ENCODE peak calls at places on chromosomes 1 and 21, in seven cellular contexts. One of them, this sample, is unnamed.
A peak's percentile ranks its signal among the peaks of the same experiment; 100 is the strongest.

GRCh38 chr21:28587748-28588147 is 404.9 kb downstream of the LTN1 start:
- DNase-seq in left ventricle myocardium inferior: no peak
- DNase-seq in lower leg skin: no peak
- DNase-seq in stomach: no peak
- DNase-seq in fibroblast of lung: no peak
- DNase-seq in AG09309: peak; percentile 74
- DNase-seq in breast epithelium: no peak
- DNase-seq in this sample: no peak

GRCh38 chr1:71641903-71642302 is 561.1 kb upstream of the ZRANB2 start:
- DNase-seq in left ventricle myocardium inferior: no peak
- DNase-seq in lower leg skin: no peak
- DNase-seq in stomach: no peak
- DNase-seq in fibroblast of lung: no peak
- DNase-seq in AG09309: no peak
- DNase-seq in breast epithelium: no peak
- DNase-seq in this sample: no peak

GRCh38 chr1:179121159-179121938 is 39.5 kb downstream of the TOR3A start:
- DNase-seq in left ventricle myocardium inferior: no peak
- DNase-seq in lower leg skin: no peak
- DNase-seq in stomach: no peak
- DNase-seq in fibroblast of lung: peak; percentile 52
- DNase-seq in AG09309: peak; percentile 46
- DNase-seq in breast epithelium: no peak
- DNase-seq in this sample: peak; percentile 43

GRCh38 chr1:203996126-203996525 is 76.8 kb upstream of the SOX13 start:
- DNase-seq in left ventricle myocardium inferior: no peak
- DNase-seq in lower leg skin: no peak
- DNase-seq in stomach: no peak
- DNase-seq in fibroblast of lung: no peak
- DNase-seq in AG09309: no peak
- DNase-seq in breast epithelium: no peak
- DNase-seq in this sample: no peak

GRCh38 chr1:150974580-150975478 is at the start of gene CERS2:
- DNase-seq in left ventricle myocardium inferior: peak; percentile 86
- DNase-seq in lower leg skin: peak; percentile 96
- DNase-seq in stomach: peak; percentile 87
- DNase-seq in fibroblast of lung: peak; percentile 76
- DNase-seq in AG09309: peak; percentile 7
- DNase-seq in breast epithelium: peak; percentile 84
- DNase-seq in this sample: peak; percentile 80

GRCh38 chr1:47644216-47644581 is 206.4 kb downstream of the FOXD2 start:
- DNase-seq in left ventricle myocardium inferior: no peak
- DNase-seq in lower leg skin: no peak
- DNase-seq in stomach: no peak
- DNase-seq in fibroblast of lung: no peak
- DNase-seq in AG09309: no peak
- DNase-seq in breast epithelium: no peak
- DNase-seq in this sample: no peak

GRCh38 chr1:163006051-163006834 is 62.9 kb upstream of the RGS4 start:
- DNase-seq in left ventricle myocardium inferior: no peak
- DNase-seq in lower leg skin: no peak
- DNase-seq in stomach: no peak
- DNase-seq in fibroblast of lung: no peak
- DNase-seq in AG09309: no peak
- DNase-seq in breast epithelium: no peak
- DNase-seq in this sample: no peak

GRCh38 chr1:43951021-43951985 is 4.6 kb downstream of the IPO13 start:
- DNase-seq in left ventricle myocardium inferior: no peak
- DNase-seq in lower leg skin: no peak
- DNase-seq in stomach: no peak
- DNase-seq in fibroblast of lung: no peak
- DNase-seq in AG09309: no peak
- DNase-seq in breast epithelium: no peak
- DNase-seq in this sample: peak; percentile 33

GRCh38 chr1:24875976-24876609 is 54.0 kb downstream of the RUNX3 start:
- DNase-seq in left ventricle myocardium inferior: no peak
- DNase-seq in lower leg skin: peak; percentile 53
- DNase-seq in stomach: no peak
- DNase-seq in fibroblast of lung: no peak
- DNase-seq in AG09309: no peak
- DNase-seq in breast epithelium: no peak
- DNase-seq in this sample: no peak

GRCh38 chr1:183580281-183580682 is 10.0 kb downstream of the NCF2 start:
- DNase-seq in left ventricle myocardium inferior: no peak
- DNase-seq in lower leg skin: peak; percentile 81
- DNase-seq in stomach: no peak
- DNase-seq in fibroblast of lung: no peak
- DNase-seq in AG09309: no peak
- DNase-seq in breast epithelium: no peak
- DNase-seq in this sample: peak; percentile 43

GRCh38 chr1:14377386-14377785 is 221.1 kb upstream of the KAZN start:
- DNase-seq in left ventricle myocardium inferior: no peak
- DNase-seq in lower leg skin: no peak
- DNase-seq in stomach: no peak
- DNase-seq in fibroblast of lung: peak; percentile 68
- DNase-seq in AG09309: peak; percentile 24
- DNase-seq in breast epithelium: no peak
- DNase-seq in this sample: no peak

GRCh38 chr1:23224721-23225648 is 7.7 kb upstream of the HTR1D start:
- DNase-seq in left ventricle myocardium inferior: peak; percentile 26
- DNase-seq in lower leg skin: no peak
- DNase-seq in stomach: no peak
- DNase-seq in fibroblast of lung: peak; percentile 64
- DNase-seq in AG09309: peak; percentile 7
- DNase-seq in breast epithelium: peak; percentile 60
- DNase-seq in this sample: peak; percentile 64

GRCh38 chr21:29149771-29150425 is 19.5 kb downstream of the MAP3K7CL start:
- DNase-seq in left ventricle myocardium inferior: no peak
- DNase-seq in lower leg skin: no peak
- DNase-seq in stomach: no peak
- DNase-seq in fibroblast of lung: peak; percentile 78
- DNase-seq in AG09309: no peak
- DNase-seq in breast epithelium: no peak
- DNase-seq in this sample: peak; percentile 35

DNA sequence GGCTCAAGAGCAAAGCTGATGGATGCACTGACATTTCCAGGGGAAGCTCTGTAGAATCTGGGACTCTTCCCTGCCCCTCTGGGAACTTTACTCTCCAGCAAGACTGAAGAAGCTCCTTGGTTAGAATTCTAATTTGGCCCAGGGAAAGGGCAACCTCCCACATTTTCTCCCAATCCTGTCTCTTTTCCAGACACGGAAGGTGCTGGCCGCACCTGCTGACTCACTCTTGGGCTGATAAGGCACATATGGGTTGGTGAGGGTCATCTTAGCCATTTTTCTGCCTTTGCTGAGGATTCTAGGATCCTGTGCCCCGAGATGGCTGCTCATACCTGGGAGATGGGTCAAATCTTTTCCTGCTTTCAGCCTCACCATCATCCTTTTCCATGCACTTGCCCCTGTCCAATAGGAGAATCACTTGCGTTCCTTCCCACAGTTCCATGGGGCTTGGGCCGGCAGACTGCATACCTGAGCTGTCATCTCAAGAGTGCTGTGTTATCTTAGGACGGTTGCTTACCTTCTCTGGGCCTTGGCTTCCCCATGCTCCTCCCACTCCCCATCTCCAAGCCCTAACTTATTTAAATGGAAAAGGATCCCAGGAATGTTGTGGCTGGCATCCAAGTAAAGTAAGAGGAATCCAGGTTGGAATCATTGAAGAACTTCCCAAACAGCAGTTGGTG is 1.3 kb downstream of the TINAGL1 start:
- DNase-seq in left ventricle myocardium inferior: no peak
- DNase-seq in lower leg skin: no peak
- DNase-seq in stomach: no peak
- DNase-seq in fibroblast of lung: peak; percentile 79
- DNase-seq in AG09309: no peak
- DNase-seq in breast epithelium: no peak
- DNase-seq in this sample: peak; percentile 76
- H3K4me3 ChIP-seq in left ventricle myocardium inferior: peak overlapping the region; percentile 78
- H3K4me3 ChIP-seq in lower leg skin: peak overlapping the region; percentile 20
- H3K4me3 ChIP-seq in stomach: peak overlapping the region; percentile 64
- H3K4me3 ChIP-seq in fibroblast of lung: no peak overlapping the region
- H3K4me3 ChIP-seq in AG09309: no peak overlapping the region
- H3K4me3 ChIP-seq in breast epithelium: peak overlapping the region; percentile 52
- H3K4me3 ChIP-seq in this sample: peak overlapping the region; percentile 74

DNA sequence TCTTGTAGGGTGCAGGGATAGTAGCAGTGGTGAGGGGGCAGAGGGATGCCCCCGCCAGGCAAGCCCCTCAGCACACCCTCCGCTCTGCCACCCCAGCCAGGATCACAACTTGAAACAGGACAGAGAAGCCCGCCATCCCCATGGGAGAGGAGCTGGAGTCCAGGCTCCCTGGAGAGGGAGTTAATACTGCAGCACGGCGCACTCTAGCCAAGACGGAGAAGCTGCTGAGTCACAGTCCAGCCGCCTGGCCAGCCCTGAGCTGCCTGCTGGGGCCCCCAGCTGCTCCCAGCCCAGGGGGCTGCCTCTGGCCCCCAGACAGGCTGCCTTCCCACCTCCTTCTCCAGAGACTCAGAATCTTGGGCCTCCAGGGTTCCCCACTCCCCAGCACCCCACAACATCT is 87.2 kb downstream of the SYT2 start:
- DNase-seq in left ventricle myocardium inferior: peak; percentile 49
- DNase-seq in lower leg skin: no peak
- DNase-seq in stomach: no peak
- DNase-seq in fibroblast of lung: peak; percentile 66
- DNase-seq in AG09309: no peak
- DNase-seq in breast epithelium: no peak
- DNase-seq in this sample: no peak
- H3K4me3 ChIP-seq in left ventricle myocardium inferior: no peak overlapping the region
- H3K4me3 ChIP-seq in lower leg skin: no peak overlapping the region
- H3K4me3 ChIP-seq in stomach: no peak overlapping the region
- H3K4me3 ChIP-seq in fibroblast of lung: no peak overlapping the region
- H3K4me3 ChIP-seq in AG09309: no peak overlapping the region
- H3K4me3 ChIP-seq in breast epithelium: no peak overlapping the region
- H3K4me3 ChIP-seq in this sample: no peak overlapping the region

DNA sequence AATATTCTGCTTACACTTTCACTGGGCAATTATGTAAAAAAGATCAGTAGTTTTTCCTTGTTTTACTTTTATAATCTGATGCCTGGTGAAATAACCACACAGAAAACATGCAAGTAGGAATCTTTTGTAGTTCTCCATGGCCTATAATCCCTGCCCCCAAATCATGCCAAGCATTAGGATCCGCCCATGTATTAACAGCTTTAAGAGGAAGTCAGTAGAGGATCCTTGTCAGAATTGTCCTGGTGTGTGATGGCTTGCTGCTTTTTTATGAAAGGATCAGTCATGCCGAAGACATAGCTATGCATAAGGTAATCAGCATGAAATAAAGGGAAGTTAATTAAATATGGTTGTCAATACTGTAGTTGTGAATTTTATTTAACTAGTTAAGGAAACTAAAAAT is 20.0 kb downstream of the ADGRL2 start:
- DNase-seq in left ventricle myocardium inferior: no peak
- DNase-seq in lower leg skin: no peak
- DNase-seq in stomach: no peak
- DNase-seq in fibroblast of lung: no peak
- DNase-seq in AG09309: no peak
- DNase-seq in breast epithelium: no peak
- DNase-seq in this sample: no peak
- H3K4me3 ChIP-seq in left ventricle myocardium inferior: no peak overlapping the region
- H3K4me3 ChIP-seq in lower leg skin: no peak overlapping the region
- H3K4me3 ChIP-seq in stomach: no peak overlapping the region
- H3K4me3 ChIP-seq in fibroblast of lung: no peak overlapping the region
- H3K4me3 ChIP-seq in AG09309: no peak overlapping the region
- H3K4me3 ChIP-seq in breast epithelium: no peak overlapping the region
- H3K4me3 ChIP-seq in this sample: no peak overlapping the region

DNA sequence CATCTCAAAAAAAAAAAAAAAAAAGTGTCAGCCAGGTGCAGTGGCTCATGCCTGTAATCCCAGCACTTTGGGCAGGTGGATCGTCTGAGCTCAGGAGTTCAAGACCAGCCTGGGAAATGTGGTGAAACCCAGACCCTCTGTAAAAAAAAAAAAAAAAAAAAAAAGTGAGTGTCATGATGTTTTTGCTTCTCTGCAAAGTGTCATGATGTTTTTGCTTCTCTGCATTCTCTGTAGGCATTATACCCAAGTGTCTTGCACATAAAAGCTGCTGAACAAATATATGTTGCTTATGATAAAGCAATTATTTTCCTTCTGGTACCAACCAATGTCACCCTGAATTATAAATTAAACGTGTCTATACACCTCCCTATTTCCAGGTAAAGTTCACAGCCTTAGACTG is 1.7 kb downstream of the ACBD6 start:
- DNase-seq in left ventricle myocardium inferior: no peak
- DNase-seq in lower leg skin: no peak
- DNase-seq in stomach: no peak
- DNase-seq in fibroblast of lung: no peak
- DNase-seq in AG09309: no peak
- DNase-seq in breast epithelium: no peak
- DNase-seq in this sample: no peak
- H3K4me3 ChIP-seq in left ventricle myocardium inferior: peak overlapping the region; percentile 87
- H3K4me3 ChIP-seq in lower leg skin: no peak overlapping the region
- H3K4me3 ChIP-seq in stomach: no peak overlapping the region
- H3K4me3 ChIP-seq in fibroblast of lung: no peak overlapping the region
- H3K4me3 ChIP-seq in AG09309: no peak overlapping the region
- H3K4me3 ChIP-seq in breast epithelium: no peak overlapping the region
- H3K4me3 ChIP-seq in this sample: peak overlapping the region; percentile 90

GRCh38 chr1:166944186-166944967 is 31.0 kb downstream of the ILDR2 start:
- DNase-seq in left ventricle myocardium inferior: no peak
- DNase-seq in lower leg skin: no peak
- DNase-seq in stomach: no peak
- DNase-seq in fibroblast of lung: peak; percentile 98
- DNase-seq in AG09309: no peak
- DNase-seq in breast epithelium: no peak
- DNase-seq in this sample: no peak

GRCh38 chr1:166948856-166949350 is 26.4 kb downstream of the ILDR2 start:
- DNase-seq in left ventricle myocardium inferior: no peak
- DNase-seq in lower leg skin: no peak
- DNase-seq in stomach: no peak
- DNase-seq in fibroblast of lung: no peak
- DNase-seq in AG09309: no peak
- DNase-seq in breast epithelium: no peak
- DNase-seq in this sample: no peak

GRCh38 chr1:166950156-166950555 is 25.2 kb downstream of the ILDR2 start:
- DNase-seq in left ventricle myocardium inferior: no peak
- DNase-seq in lower leg skin: no peak
- DNase-seq in stomach: no peak
- DNase-seq in fibroblast of lung: no peak
- DNase-seq in AG09309: no peak
- DNase-seq in breast epithelium: no peak
- DNase-seq in this sample: no peak

GRCh38 chr1:166951050-166951449 is 24.3 kb downstream of the ILDR2 start:
- DNase-seq in left ventricle myocardium inferior: no peak
- DNase-seq in lower leg skin: no peak
- DNase-seq in stomach: no peak
- DNase-seq in fibroblast of lung: no peak
- DNase-seq in AG09309: no peak
- DNase-seq in breast epithelium: no peak
- DNase-seq in this sample: no peak

DNA sequence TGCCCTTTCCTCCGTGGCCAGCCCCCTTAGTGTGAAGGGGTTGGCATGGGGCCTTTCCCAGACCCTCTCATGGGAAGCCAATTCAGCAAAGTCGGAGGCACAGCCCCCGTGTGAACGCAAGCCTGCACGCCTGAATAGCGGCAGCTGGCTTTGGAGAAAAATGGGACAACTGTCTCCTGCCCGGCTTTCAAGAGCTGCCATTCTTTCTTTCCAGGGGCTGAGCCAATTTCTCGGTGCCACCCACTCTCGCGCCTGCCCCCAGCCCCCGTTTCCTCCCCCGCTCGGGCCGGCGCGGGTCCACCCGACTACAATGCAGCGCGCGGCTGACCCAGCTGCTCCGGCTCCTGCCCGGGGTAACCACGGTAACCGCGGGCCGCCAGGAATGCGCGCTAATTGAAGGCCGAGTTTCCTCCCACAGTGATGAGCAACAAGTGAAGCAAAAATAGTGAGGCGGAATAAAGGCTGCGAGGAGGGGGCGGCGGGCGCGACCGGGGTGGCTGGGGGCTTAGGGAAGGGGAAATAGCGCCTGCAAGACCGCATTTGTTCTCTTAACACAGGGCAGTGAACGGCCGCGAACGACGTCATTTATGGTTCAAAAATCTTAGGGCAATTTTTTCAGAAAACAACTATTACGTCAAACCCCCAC is 27.8 kb downstream of the ILDR2 start:
- DNase-seq in left ventricle myocardium inferior: peak; percentile 25
- DNase-seq in lower leg skin: no peak
- DNase-seq in stomach: peak; percentile 27
- DNase-seq in fibroblast of lung: peak; percentile 86
- DNase-seq in AG09309: no peak
- DNase-seq in breast epithelium: no peak
- DNase-seq in this sample: peak; percentile 20
- H3K4me3 ChIP-seq in left ventricle myocardium inferior: peak overlapping the region; percentile 61
- H3K4me3 ChIP-seq in lower leg skin: no peak overlapping the region
- H3K4me3 ChIP-seq in stomach: peak overlapping the region; percentile 28
- H3K4me3 ChIP-seq in fibroblast of lung: no peak overlapping the region
- H3K4me3 ChIP-seq in AG09309: peak overlapping the region; percentile 22
- H3K4me3 ChIP-seq in breast epithelium: no peak overlapping the region
- H3K4me3 ChIP-seq in this sample: no peak overlapping the region

This sample was measured in epithelial cell of esophagus.